ENCODE peak calls at places on chromosomes 4 and X, in ten cellular contexts. U, Q, S, G, T, C, W, J, L and M are unnamed samples.

GRCh38 chrX:80721186-80721585 is 88.5 kb downstream of the BRWD3 start:
- DNase-seq in U (no peak), Q (no peak), S (no peak), G (no peak), T (no peak), C (no peak), W (no peak), J (no peak), L (no peak), M (no peak)

GRCh38 chrX:10119399-10119990 is 37.3 kb upstream of the CLCN4 start:
- DNase-seq in U (peak; percentile 46), Q (peak; percentile 91), S (peak; percentile 72), G (peak; percentile 66), T (peak; percentile 70), C (peak; percentile 81), W (peak; percentile 5), J (peak; percentile 89), L (peak; percentile 73), M (peak; percentile 89)

GRCh38 chr4:184921456-184921855 is 95.7 kb upstream of the ACSL1 start:
- DNase-seq in U (no peak), Q (no peak), S (no peak), G (no peak), T (no peak), C (no peak), W (no peak), J (no peak), L (no peak), M (no peak)

GRCh38 chrX:19535481-19535880 is 20.2 kb upstream of the MAP3K15 start:
- DNase-seq in U (no peak), Q (peak; percentile 65), S (peak; percentile 42), G (no peak), T (peak; percentile 56), C (peak; percentile 51), W (no peak), J (peak; percentile 28), L (peak; percentile 43), M (no peak)

GRCh38 chr4:6951880-6952381 is 42.3 kb downstream of the TBC1D14 start:
- DNase-seq in U (no peak), Q (no peak), S (no peak), G (no peak), T (no peak), C (no peak), W (no peak), J (no peak), L (no peak), M (no peak)

GRCh38 chr4:15003441-15003890 is 1.2 kb downstream of the CPEB2 start:
- DNase-seq in U (peak; percentile 45), Q (no peak), S (peak; percentile 66), G (peak; percentile 47), T (peak; percentile 74), C (peak; percentile 68), W (no peak), J (peak; percentile 63), L (peak; percentile 18), M (no peak)

GRCh38 chrX:136209016-136209738 is 42.0 kb downstream of the MAP7D3 start:
- DNase-seq in U (no peak), Q (peak; percentile 72), S (peak; percentile 57), G (peak; percentile 30), T (peak; percentile 72), C (peak; percentile 49), W (no peak), J (peak; percentile 44), L (peak; percentile 50), M (no peak)

GRCh38 chrX:139203681-139204575 is 326.6 kb upstream of the F9 start:
- DNase-seq in U (no peak), Q (no peak), S (peak; percentile 13), G (no peak), T (peak; percentile 59), C (peak; percentile 61), W (no peak), J (peak; percentile 62), L (peak; percentile 26), M (no peak)

GRCh38 chrX:108246304-108246954 is 154.9 kb downstream of the ATG4A start:
- DNase-seq in U (no peak), Q (no peak), S (no peak), G (no peak), T (no peak), C (no peak), W (no peak), J (no peak), L (no peak), M (no peak)

DNA sequence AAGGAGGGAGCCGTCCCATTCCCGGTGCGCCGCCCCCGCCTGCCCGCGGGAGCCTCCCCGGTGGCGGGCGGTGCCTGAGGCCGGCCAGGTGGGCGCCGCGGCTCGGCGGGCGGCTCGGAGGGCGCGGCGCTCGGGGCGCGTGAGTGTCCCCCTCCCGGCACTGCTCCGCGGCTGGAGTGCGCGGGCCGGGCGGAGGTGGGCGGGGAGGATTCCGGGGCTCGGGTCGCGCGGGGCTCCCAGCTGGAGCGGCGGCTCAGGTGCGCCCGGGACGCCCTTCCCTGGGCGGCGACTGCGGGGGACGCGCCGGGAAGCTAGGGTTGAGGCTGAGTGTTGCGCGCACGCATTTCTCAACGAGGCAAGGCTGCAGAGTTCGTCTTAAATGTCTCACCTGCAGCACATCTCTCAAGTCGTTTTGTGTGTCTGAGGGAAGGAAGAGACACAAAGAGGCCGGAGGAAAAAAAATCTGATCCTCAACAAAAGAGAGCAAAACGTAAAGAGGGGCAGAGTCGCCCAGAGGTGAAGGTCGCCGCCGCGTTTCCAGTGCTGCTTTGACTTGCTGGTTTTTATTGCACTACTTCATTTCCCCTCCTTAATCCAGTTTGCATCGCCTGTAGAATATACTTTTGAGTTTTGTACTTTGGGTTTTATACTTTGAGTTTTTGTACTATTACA is 106.7 kb upstream of the STOX2 start:
- DNase-seq in U (no peak), Q (no peak), S (peak; percentile 45), G (no peak), T (no peak), C (no peak), W (no peak), J (peak; percentile 42), L (no peak), M (no peak)
- TF ChIP-seq EZH2 in U (no peak), Q (peak; percentile 45), S (peak; percentile 74), G (no peak), T (no peak), C (no peak), W (no peak), J (peak; percentile 36), L (no peak), M (no peak)

GRCh38 chr4:145734051-145734450 is 54.1 kb downstream of the C4orf51 start:
- DNase-seq in U (no peak), Q (peak; percentile 14), S (no peak), G (no peak), T (peak; percentile 45), C (no peak), W (no peak), J (no peak), L (peak; percentile 44), M (no peak)

GRCh38 chr4:145732895-145733880 is 53.2 kb downstream of the C4orf51 start:
- DNase-seq in U (peak; percentile 96), Q (peak; percentile 90), S (peak; percentile 98), G (peak; percentile 90), T (peak; percentile 99), C (peak; percentile 96), W (peak; percentile 78), J (peak; percentile 95), L (peak; percentile 95), M (peak; percentile 22)

GRCh38 chr4:145735330-145735638 is 55.3 kb downstream of the C4orf51 start:
- DNase-seq in U (peak; percentile 76), Q (peak; percentile 56), S (peak; percentile 26), G (no peak), T (peak; percentile 97), C (no peak), W (no peak), J (no peak), L (peak; percentile 94), M (no peak)

GRCh38 chr4:145735777-145736176 is 55.8 kb downstream of the C4orf51 start:
- DNase-seq in U (no peak), Q (no peak), S (no peak), G (no peak), T (no peak), C (no peak), W (no peak), J (no peak), L (peak; percentile 42), M (no peak)

GRCh38 chr4:145734576-145735329 is 54.8 kb downstream of the C4orf51 start:
- DNase-seq in U (peak; percentile 87), Q (peak; percentile 89), S (no peak), G (no peak), T (peak; percentile 99), C (no peak), W (no peak), J (no peak), L (peak; percentile 98), M (no peak)
- H3K4me3 ChIP-seq in U (peak overlapping the region; percentile 65), Q (no peak overlapping the region), S (no peak overlapping the region), G (no peak overlapping the region), T (peak overlapping the region; percentile 76), C (no peak overlapping the region), W (no peak overlapping the region), J (no peak overlapping the region), L (peak overlapping the region; percentile 49), M (no peak overlapping the region)

GRCh38 chr4:96677499-96677898 is 837.6 kb downstream of the PDHA2 start:
- DNase-seq in U (no peak), Q (peak; percentile 8), S (no peak), G (no peak), T (no peak), C (no peak), W (no peak), J (no peak), L (peak; percentile 23), M (no peak)

GRCh38 chr4:96675916-96676315 is 836.0 kb downstream of the PDHA2 start:
- DNase-seq in U (no peak), Q (no peak), S (no peak), G (no peak), T (no peak), C (no peak), W (no peak), J (no peak), L (no peak), M (no peak)

GRCh38 chr4:96675420-96675819 is 835.5 kb downstream of the PDHA2 start:
- DNase-seq in U (no peak), Q (no peak), S (no peak), G (no peak), T (no peak), C (no peak), W (no peak), J (no peak), L (no peak), M (no peak)

GRCh38 chr4:96676754-96677435 is 837.0 kb downstream of the PDHA2 start:
- DNase-seq in U (no peak), Q (no peak), S (no peak), G (no peak), T (no peak), C (no peak), W (no peak), J (no peak), L (no peak), M (no peak)
- TF ChIP-seq EZH2 in U (no peak), Q (no peak), S (no peak), G (no peak), T (no peak), C (no peak), W (no peak), J (no peak), L (no peak), M (no peak)

GRCh38 chr4:94583938-94584641 is 132.3 kb downstream of the PDLIM5 start:
- DNase-seq in U (no peak), Q (no peak), S (no peak), G (no peak), T (no peak), C (no peak), W (no peak), J (no peak), L (no peak), M (no peak)
- H3K4me3 ChIP-seq in U (no peak overlapping the region), Q (no peak overlapping the region), S (no peak overlapping the region), G (no peak overlapping the region), T (no peak overlapping the region), C (no peak overlapping the region), W (no peak overlapping the region), J (no peak overlapping the region), L (no peak overlapping the region), M (peak overlapping the region; percentile 6)

GRCh38 chr4:3766791-3767561 is 791 bp downstream of the ADRA2C start:
- DNase-seq in U (no peak), Q (no peak), S (peak; percentile 89), G (no peak), T (no peak), C (peak; percentile 71), W (no peak), J (peak; percentile 77), L (no peak), M (no peak)
- TF ChIP-seq EZH2 in U (no peak), Q (peak; percentile 93), S (no peak), G (no peak), T (no peak), C (no peak), W (peak; percentile 44), J (peak; percentile 74), L (no peak), M (no peak)